ENCODE peak calls at places on chromosomes 5 and 9, in ten cellular contexts. One of them, this sample, is unnamed.

GRCh38 chr9:38171926-38172325 is 102.9 kb upstream of the SHB start:
- DNase-seq in foreskin fibroblast: no peak
- DNase-seq in lower lobe of right lung: no peak
- DNase-seq in AG04450: no peak
- DNase-seq in heart right ventricle: no peak
- DNase-seq in GM12865: no peak
- DNase-seq in H1: no peak
- DNase-seq in astrocyte of the spinal cord: no peak
- DNase-seq in Panc1: no peak
- DNase-seq in uterus: no peak
- DNase-seq in this sample: no peak

GRCh38 chr9:114366334-114367128 is 21.3 kb downstream of the AKNA start:
- DNase-seq in foreskin fibroblast: peak
- DNase-seq in lower lobe of right lung: no peak
- DNase-seq in AG04450: peak
- DNase-seq in heart right ventricle: no peak
- DNase-seq in GM12865: peak
- DNase-seq in H1: no peak
- DNase-seq in astrocyte of the spinal cord: peak
- DNase-seq in Panc1: no peak
- DNase-seq in uterus: no peak
- DNase-seq in this sample: peak

GRCh38 chr9:122789256-122790046 is 718 bp downstream of the OR5C1 start:
- DNase-seq in foreskin fibroblast: no peak
- DNase-seq in lower lobe of right lung: no peak
- DNase-seq in AG04450: no peak
- DNase-seq in heart right ventricle: no peak
- DNase-seq in GM12865: no peak
- DNase-seq in H1: no peak
- DNase-seq in astrocyte of the spinal cord: no peak
- DNase-seq in Panc1: no peak
- DNase-seq in uterus: no peak
- DNase-seq in this sample: no peak

GRCh38 chr5:133531634-133532033 is 80.7 kb downstream of the FSTL4 start:
- DNase-seq in foreskin fibroblast: no peak
- DNase-seq in lower lobe of right lung: no peak
- DNase-seq in AG04450: no peak
- DNase-seq in heart right ventricle: no peak
- DNase-seq in GM12865: no peak
- DNase-seq in H1: no peak
- DNase-seq in astrocyte of the spinal cord: peak
- DNase-seq in Panc1: no peak
- DNase-seq in uterus: no peak
- DNase-seq in this sample: no peak

GRCh38 chr5:2049876-2050275 is 167.2 kb upstream of the IRX4 start:
- DNase-seq in foreskin fibroblast: no peak
- DNase-seq in lower lobe of right lung: no peak
- DNase-seq in AG04450: no peak
- DNase-seq in heart right ventricle: no peak
- DNase-seq in GM12865: no peak
- DNase-seq in H1: no peak
- DNase-seq in astrocyte of the spinal cord: no peak
- DNase-seq in Panc1: no peak
- DNase-seq in uterus: no peak
- DNase-seq in this sample: no peak

GRCh38 chr9:69645488-69645887 is 26.7 kb downstream of the APBA1 start:
- DNase-seq in foreskin fibroblast: no peak
- DNase-seq in lower lobe of right lung: peak
- DNase-seq in AG04450: no peak
- DNase-seq in heart right ventricle: no peak
- DNase-seq in GM12865: no peak
- DNase-seq in H1: no peak
- DNase-seq in astrocyte of the spinal cord: no peak
- DNase-seq in Panc1: no peak
- DNase-seq in uterus: no peak
- DNase-seq in this sample: no peak

GRCh38 chr5:75167345-75167744 is 69.3 kb downstream of the ANKRD31 start:
- DNase-seq in foreskin fibroblast: no peak
- DNase-seq in lower lobe of right lung: no peak
- DNase-seq in AG04450: no peak
- DNase-seq in heart right ventricle: no peak
- DNase-seq in GM12865: peak
- DNase-seq in H1: no peak
- DNase-seq in astrocyte of the spinal cord: no peak
- DNase-seq in Panc1: no peak
- DNase-seq in uterus: no peak
- DNase-seq in this sample: no peak

GRCh38 chr5:165775094-165775493 is 2269.7 kb downstream of the MAT2B start:
- DNase-seq in foreskin fibroblast: no peak
- DNase-seq in lower lobe of right lung: no peak
- DNase-seq in AG04450: no peak
- DNase-seq in heart right ventricle: no peak
- DNase-seq in GM12865: no peak
- DNase-seq in H1: no peak
- DNase-seq in astrocyte of the spinal cord: no peak
- DNase-seq in Panc1: no peak
- DNase-seq in uterus: no peak
- DNase-seq in this sample: no peak

GRCh38 chr9:61670616-61671015 is 480.8 kb downstream of the SPATA31A7 start:
- DNase-seq in foreskin fibroblast: no peak
- DNase-seq in lower lobe of right lung: no peak
- DNase-seq in AG04450: no peak
- DNase-seq in heart right ventricle: no peak
- DNase-seq in GM12865: no peak
- DNase-seq in H1: no peak
- DNase-seq in astrocyte of the spinal cord: no peak
- DNase-seq in Panc1: no peak
- DNase-seq in uterus: no peak
- DNase-seq in this sample: no peak

GRCh38 chr9:113523421-113524141 is 60.1 kb downstream of the RGS3 start:
- DNase-seq in foreskin fibroblast: no peak
- DNase-seq in lower lobe of right lung: peak
- DNase-seq in AG04450: no peak
- DNase-seq in heart right ventricle: peak
- DNase-seq in GM12865: peak
- DNase-seq in H1: no peak
- DNase-seq in astrocyte of the spinal cord: no peak
- DNase-seq in Panc1: no peak
- DNase-seq in uterus: peak
- DNase-seq in this sample: peak

GRCh38 chr5:178630475-178630930 is 3.7 kb upstream of the CLK4 start:
- DNase-seq in foreskin fibroblast: no peak
- DNase-seq in lower lobe of right lung: no peak
- DNase-seq in AG04450: no peak
- DNase-seq in heart right ventricle: no peak
- DNase-seq in GM12865: no peak
- DNase-seq in H1: no peak
- DNase-seq in astrocyte of the spinal cord: no peak
- DNase-seq in Panc1: no peak
- DNase-seq in uterus: no peak
- DNase-seq in this sample: no peak

DNA sequence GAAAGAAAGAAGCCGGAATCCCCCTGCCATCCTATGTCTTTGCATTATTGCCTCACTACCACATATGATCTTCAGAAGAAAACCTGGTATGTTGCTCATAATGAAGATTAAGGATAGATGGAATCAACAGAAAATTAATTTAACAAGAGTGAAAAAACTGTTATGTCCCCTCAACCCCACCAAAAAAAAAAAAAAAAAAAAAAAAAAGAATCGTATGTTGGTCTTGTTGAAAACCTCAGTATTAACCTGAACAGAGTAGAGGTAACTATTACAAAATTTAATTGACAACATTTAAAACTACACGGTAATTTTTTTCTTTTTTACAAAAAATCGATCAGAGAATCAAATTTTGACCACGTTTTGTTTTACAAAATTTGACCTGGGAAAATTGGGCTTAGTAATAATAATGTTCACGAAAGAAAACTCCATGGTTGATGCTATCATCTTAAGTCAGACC is 827 bp upstream of the CSNK1A1 start:
- DNase-seq in foreskin fibroblast: no peak
- DNase-seq in lower lobe of right lung: no peak
- DNase-seq in AG04450: no peak
- DNase-seq in heart right ventricle: no peak
- DNase-seq in GM12865: no peak
- DNase-seq in H1: no peak
- DNase-seq in astrocyte of the spinal cord: no peak
- DNase-seq in Panc1: no peak
- DNase-seq in uterus: no peak
- DNase-seq in this sample: no peak
- H3K4me3 ChIP-seq in foreskin fibroblast: peak
- H3K4me3 ChIP-seq in lower lobe of right lung: peak
- H3K4me3 ChIP-seq in AG04450: peak
- H3K4me3 ChIP-seq in heart right ventricle: peak
- H3K4me3 ChIP-seq in GM12865: peak
- H3K4me3 ChIP-seq in H1: peak
- H3K4me3 ChIP-seq in astrocyte of the spinal cord: peak
- H3K4me3 ChIP-seq in Panc1: peak
- H3K4me3 ChIP-seq in uterus: peak
- H3K4me3 ChIP-seq in this sample: peak

GRCh38 chr5:4142842-4143241 is 547.2 kb downstream of the IRX1 start:
- DNase-seq in foreskin fibroblast: no peak
- DNase-seq in lower lobe of right lung: no peak
- DNase-seq in AG04450: no peak
- DNase-seq in heart right ventricle: no peak
- DNase-seq in GM12865: no peak
- DNase-seq in H1: no peak
- DNase-seq in astrocyte of the spinal cord: no peak
- DNase-seq in Panc1: no peak
- DNase-seq in uterus: no peak
- DNase-seq in this sample: no peak
- TF ChIP-seq CTCF in foreskin fibroblast: no peak
- TF ChIP-seq CTCF in lower lobe of right lung: no peak
- TF ChIP-seq CTCF in AG04450: no peak
- TF ChIP-seq CTCF in heart right ventricle: no peak
- TF ChIP-seq CTCF in GM12865: no peak
- TF ChIP-seq CTCF in H1: peak
- TF ChIP-seq CTCF in astrocyte of the spinal cord: no peak
- TF ChIP-seq CTCF in Panc1: no peak
- TF ChIP-seq CTCF in uterus: no peak
- TF ChIP-seq CTCF in this sample: no peak

GRCh38 chr5:164300295-164300694 is 794.9 kb downstream of the MAT2B start:
- DNase-seq in foreskin fibroblast: no peak
- DNase-seq in lower lobe of right lung: no peak
- DNase-seq in AG04450: no peak
- DNase-seq in heart right ventricle: no peak
- DNase-seq in GM12865: no peak
- DNase-seq in H1: no peak
- DNase-seq in astrocyte of the spinal cord: no peak
- DNase-seq in Panc1: no peak
- DNase-seq in uterus: no peak
- DNase-seq in this sample: no peak

GRCh38 chr5:164296603-164297080 is 791.2 kb downstream of the MAT2B start:
- DNase-seq in foreskin fibroblast: no peak
- DNase-seq in lower lobe of right lung: no peak
- DNase-seq in AG04450: no peak
- DNase-seq in heart right ventricle: no peak
- DNase-seq in GM12865: no peak
- DNase-seq in H1: peak
- DNase-seq in astrocyte of the spinal cord: peak
- DNase-seq in Panc1: no peak
- DNase-seq in uterus: no peak
- DNase-seq in this sample: no peak

GRCh38 chr5:164301136-164301535 is 795.7 kb downstream of the MAT2B start:
- DNase-seq in foreskin fibroblast: no peak
- DNase-seq in lower lobe of right lung: no peak
- DNase-seq in AG04450: no peak
- DNase-seq in heart right ventricle: no peak
- DNase-seq in GM12865: no peak
- DNase-seq in H1: no peak
- DNase-seq in astrocyte of the spinal cord: no peak
- DNase-seq in Panc1: no peak
- DNase-seq in uterus: no peak
- DNase-seq in this sample: no peak

GRCh38 chr5:164301708-164302107 is 796.3 kb downstream of the MAT2B start:
- DNase-seq in foreskin fibroblast: no peak
- DNase-seq in lower lobe of right lung: no peak
- DNase-seq in AG04450: no peak
- DNase-seq in heart right ventricle: no peak
- DNase-seq in GM12865: no peak
- DNase-seq in H1: no peak
- DNase-seq in astrocyte of the spinal cord: no peak
- DNase-seq in Panc1: no peak
- DNase-seq in uterus: no peak
- DNase-seq in this sample: no peak

GRCh38 chr5:164298165-164298564 is 792.7 kb downstream of the MAT2B start:
- DNase-seq in foreskin fibroblast: no peak
- DNase-seq in lower lobe of right lung: no peak
- DNase-seq in AG04450: no peak
- DNase-seq in heart right ventricle: no peak
- DNase-seq in GM12865: no peak
- DNase-seq in H1: no peak
- DNase-seq in astrocyte of the spinal cord: no peak
- DNase-seq in Panc1: no peak
- DNase-seq in uterus: no peak
- DNase-seq in this sample: no peak
- H3K4me3 ChIP-seq in foreskin fibroblast: no peak
- H3K4me3 ChIP-seq in lower lobe of right lung: no peak
- H3K4me3 ChIP-seq in AG04450: no peak
- H3K4me3 ChIP-seq in heart right ventricle: no peak
- H3K4me3 ChIP-seq in GM12865: no peak
- H3K4me3 ChIP-seq in H1: no peak
- H3K4me3 ChIP-seq in astrocyte of the spinal cord: no peak
- H3K4me3 ChIP-seq in Panc1: no peak
- H3K4me3 ChIP-seq in uterus: no peak
- H3K4me3 ChIP-seq in this sample: no peak

GRCh38 chr9:72872718-72873117 is 80.1 kb downstream of the ALDH1A1 start:
- DNase-seq in foreskin fibroblast: no peak
- DNase-seq in lower lobe of right lung: no peak
- DNase-seq in AG04450: no peak
- DNase-seq in heart right ventricle: no peak
- DNase-seq in GM12865: no peak
- DNase-seq in H1: no peak
- DNase-seq in astrocyte of the spinal cord: no peak
- DNase-seq in Panc1: no peak
- DNase-seq in uterus: no peak
- DNase-seq in this sample: no peak

GRCh38 chr9:72873456-72873855 is 79.4 kb downstream of the ALDH1A1 start:
- DNase-seq in foreskin fibroblast: no peak
- DNase-seq in lower lobe of right lung: no peak
- DNase-seq in AG04450: no peak
- DNase-seq in heart right ventricle: no peak
- DNase-seq in GM12865: no peak
- DNase-seq in H1: no peak
- DNase-seq in astrocyte of the spinal cord: no peak
- DNase-seq in Panc1: no peak
- DNase-seq in uterus: no peak
- DNase-seq in this sample: no peak

GRCh38 chr9:72875221-72875620 is 77.6 kb downstream of the ALDH1A1 start:
- DNase-seq in foreskin fibroblast: no peak
- DNase-seq in lower lobe of right lung: no peak
- DNase-seq in AG04450: no peak
- DNase-seq in heart right ventricle: no peak
- DNase-seq in GM12865: no peak
- DNase-seq in H1: no peak
- DNase-seq in astrocyte of the spinal cord: no peak
- DNase-seq in Panc1: no peak
- DNase-seq in uterus: no peak
- DNase-seq in this sample: no peak

GRCh38 chr9:72874344-72874743 is 78.5 kb downstream of the ALDH1A1 start:
- DNase-seq in foreskin fibroblast: no peak
- DNase-seq in lower lobe of right lung: no peak
- DNase-seq in AG04450: no peak
- DNase-seq in heart right ventricle: no peak
- DNase-seq in GM12865: no peak
- DNase-seq in H1: no peak
- DNase-seq in astrocyte of the spinal cord: no peak
- DNase-seq in Panc1: no peak
- DNase-seq in uterus: no peak
- DNase-seq in this sample: no peak

GRCh38 chr9:72871685-72872084 is 81.2 kb downstream of the ALDH1A1 start:
- DNase-seq in foreskin fibroblast: no peak
- DNase-seq in lower lobe of right lung: no peak
- DNase-seq in AG04450: no peak
- DNase-seq in heart right ventricle: no peak
- DNase-seq in GM12865: peak
- DNase-seq in H1: no peak
- DNase-seq in astrocyte of the spinal cord: peak
- DNase-seq in Panc1: no peak
- DNase-seq in uterus: no peak
- DNase-seq in this sample: no peak
- TF ChIP-seq CTCF in foreskin fibroblast: peak
- TF ChIP-seq CTCF in lower lobe of right lung: peak
- TF ChIP-seq CTCF in AG04450: peak
- TF ChIP-seq CTCF in heart right ventricle: peak
- TF ChIP-seq CTCF in GM12865: peak
- TF ChIP-seq CTCF in H1: peak
- TF ChIP-seq CTCF in astrocyte of the spinal cord: peak
- TF ChIP-seq CTCF in Panc1: peak
- TF ChIP-seq CTCF in uterus: peak
- TF ChIP-seq CTCF in this sample: peak

This sample was measured in AG09309.